ENCODE peak calls at places on chromosomes 12 and 14, in four cellular contexts. C is foreskin fibroblast, F is AG08395, W is left ventricle myocardium inferior. Q is an unnamed sample.

GRCh38 chr12:30000401-30000800 is 216.7 kb upstream of the TMTC1 start:
- DNase-seq in C (peak), W (no peak), F (no peak), Q (no peak)

GRCh38 chr12:111363578-111363977 is 5.3 kb downstream of the PHETA1 start:
- DNase-seq in W (no peak), F (peak), C (peak), Q (no peak)

GRCh38 chr14:29955087-29955486 is 27.4 kb upstream of the PRKD1 start:
- DNase-seq in F (no peak), C (peak), W (no peak), Q (no peak)

GRCh38 chr12:75809745-75810144 is 221.8 kb downstream of the PHLDA1 start:
- DNase-seq in F (no peak), W (no peak), C (no peak), Q (no peak)

GRCh38 chr12:112584266-112584722 is 165.5 kb downstream of the PTPN11 start:
- DNase-seq in C (no peak), W (no peak), F (no peak), Q (no peak)

GRCh38 chr12:61993734-61994345 is 266.4 kb upstream of the USP15 start:
- DNase-seq in F (peak), W (no peak), C (peak), Q (no peak)

GRCh38 chr12:13044002-13044858 is at the start of gene FAM234B:
- DNase-seq in W (peak), C (peak), F (peak), Q (peak)

GRCh38 chr12:77343291-77343690 is 277.9 kb upstream of the E2F7 start:
- DNase-seq in F (peak), W (no peak), C (peak), Q (peak)

GRCh38 chr12:5554711-5555110 is 122.8 kb downstream of the NTF3 start:
- DNase-seq in F (peak), C (peak), W (no peak), Q (no peak)

GRCh38 chr14:59771577-59771976 is 99.0 kb downstream of the RTN1 start:
- DNase-seq in W (no peak), C (peak), F (no peak), Q (no peak)

GRCh38 chr14:103085106-103086091 is 1.4 kb downstream of the LBHD2 start:
- DNase-seq in C (no peak), W (no peak), F (no peak), Q (no peak)

GRCh38 chr12:108821407-108822397 is 35.7 kb downstream of the SSH1 start:
- DNase-seq in W (no peak), F (no peak), C (peak), Q (no peak)

GRCh38 chr12:42507031-42507430 is 82.5 kb downstream of the PRICKLE1 start:
- DNase-seq in C (peak), F (no peak), W (no peak), Q (no peak)